ENCODE peak calls at places on chromosomes 13 and 19, in ten cellular contexts. R is GM13976; H is neural crest cell; G is lower lobe of right lung; M is adrenal gland; B is ascending aorta; E is CD8-positive, alpha-beta T cell; C is fibroblast of mammary gland; X is right lobe of liver; F is stomach. K is an unnamed sample.
A peak's percentile ranks its signal among the peaks of the same experiment; 100 is the strongest.

GRCh38 chr13:19759669-19760068 is 23.1 kb downstream of the PSPC1 start:
- DNase-seq in R (no peak), H (no peak), G (no peak), M (no peak), B (no peak), E (no peak), C (peak; percentile 25), X (no peak), F (no peak), K (no peak)

GRCh38 chr19:13039211-13039789 is 44.0 kb downstream of the NFIX start:
- DNase-seq in R (no peak), H (no peak), G (no peak), M (no peak), B (no peak), E (no peak), C (no peak), X (no peak), F (no peak), K (no peak)

GRCh38 chr19:410243-410781 is 1.4 kb upstream of the C2CD4C start:
- DNase-seq in R (no peak), H (no peak), G (no peak), M (no peak), B (peak; percentile 60), E (no peak), C (no peak), X (peak; percentile 69), F (no peak), K (no peak)

GRCh38 chr13:35630551-35631275 is 154.2 kb upstream of the MAB21L1 start:
- DNase-seq in R (peak; percentile 20), H (no peak), G (no peak), M (no peak), B (no peak), E (no peak), C (peak; percentile 74), X (no peak), F (no peak), K (no peak)

GRCh38 chr19:17211547-17212446 is 3.4 kb upstream of the USE1 start:
- DNase-seq in R (no peak), H (no peak), G (no peak), M (no peak), B (no peak), E (no peak), C (no peak), X (no peak), F (no peak), K (no peak)

GRCh38 chr19:1249298-1249989 is 1.1 kb downstream of the MIDN start:
- DNase-seq in R (peak; percentile 96), H (peak; percentile 80), G (peak; percentile 97), M (peak; percentile 96), B (peak; percentile 98), E (peak; percentile 93), C (peak; percentile 94), X (peak; percentile 95), F (peak; percentile 98), K (peak; percentile 98)

GRCh38 chr19:16886305-16886880 is 2.4 kb upstream of the F2RL3 start:
- DNase-seq in R (no peak), H (no peak), G (peak; percentile 84), M (peak; percentile 81), B (no peak), E (no peak), C (peak; percentile 92), X (no peak), F (no peak), K (no peak)

GRCh38 chr19:39342647-39343305 is 555 bp downstream of the SAMD4B start:
- DNase-seq in R (no peak), H (no peak), G (peak; percentile 61), M (peak; percentile 49), B (peak; percentile 67), E (no peak), C (no peak), X (no peak), F (no peak), K (peak; percentile 84)

GRCh38 chr13:49240017-49240416 is 7.7 kb upstream of the CDADC1 start:
- DNase-seq in R (peak; percentile 32), H (no peak), G (no peak), M (no peak), B (no peak), E (no peak), C (peak; percentile 66), X (no peak), F (no peak), K (no peak)

GRCh38 chr13:66994097-66994496 is 236.0 kb downstream of the PCDH9 start:
- DNase-seq in R (peak; percentile 32), H (peak; percentile 69), G (peak; percentile 73), M (peak; percentile 71), B (peak; percentile 80), E (no peak), C (peak; percentile 50), X (peak; percentile 85), F (peak; percentile 61), K (peak; percentile 79)

DNA sequence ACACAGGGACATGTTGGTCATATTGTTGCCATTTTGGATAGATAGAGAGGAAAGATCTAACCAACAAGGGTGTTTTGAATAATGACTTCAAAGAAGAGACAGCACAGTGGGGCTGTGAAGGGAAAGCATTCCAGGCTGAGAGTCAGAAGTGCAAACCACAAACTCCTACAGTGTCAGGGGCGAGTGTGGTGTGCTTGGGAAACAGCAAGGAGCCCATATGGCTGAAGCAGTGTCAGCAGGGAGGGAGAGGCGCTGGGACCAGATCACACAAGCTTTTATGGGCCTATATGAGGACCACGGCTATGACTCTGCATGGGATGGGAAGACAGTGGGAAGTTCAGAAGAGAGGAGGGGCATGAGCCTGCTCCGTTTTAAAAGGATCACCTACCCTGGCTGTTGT is 166.4 kb downstream of the MYO16 start:
- DNase-seq in R (no peak), H (no peak), G (no peak), M (no peak), B (no peak), E (no peak), C (no peak), X (no peak), F (no peak), K (no peak)
- TF ChIP-seq CTCF in R (no peak), H (no peak), G (no peak), M (no peak), B (no peak), E (no peak), C (no peak), X (no peak), F (no peak), K (no peak)

DNA sequence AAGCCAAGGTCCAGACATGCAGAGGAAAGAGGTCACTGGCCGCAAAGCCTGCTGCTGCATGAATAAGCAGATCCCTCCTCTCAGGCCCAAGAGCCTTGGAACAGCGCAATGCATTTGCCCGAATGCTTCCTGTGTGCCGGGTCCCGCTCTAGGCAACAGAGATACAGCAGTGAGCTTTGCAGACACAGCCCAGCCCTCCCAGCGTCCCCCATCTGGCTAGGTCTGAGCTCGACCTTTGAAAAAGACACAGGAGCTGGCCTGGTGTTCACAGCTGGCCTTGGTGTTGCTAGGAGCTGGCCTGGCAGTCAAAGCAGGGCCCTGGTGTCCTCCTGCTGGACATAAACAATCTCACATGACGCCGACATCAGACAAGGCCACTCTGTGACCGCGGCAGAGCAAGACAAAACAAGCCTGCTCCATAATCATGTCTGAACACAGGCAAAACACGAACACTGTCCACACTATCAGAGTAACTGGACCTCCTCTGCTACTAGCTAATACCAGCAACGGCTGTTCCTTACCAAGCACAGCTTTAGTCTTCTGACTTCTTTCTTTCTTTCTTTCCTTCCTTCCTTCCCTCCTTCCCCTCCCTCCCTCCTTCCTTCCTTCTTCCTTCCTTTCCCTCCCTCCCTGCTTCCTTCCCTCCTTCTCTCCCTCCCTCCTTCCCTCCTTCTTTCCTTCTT is 5.7 kb upstream of the PEX11G start:
- DNase-seq in R (no peak), H (peak; percentile 41), G (no peak), M (peak; percentile 88), B (no peak), E (no peak), C (peak; percentile 18), X (peak; percentile 82), F (peak; percentile 32), K (peak; percentile 82)
- TF ChIP-seq CTCF in R (no peak), H (peak; percentile 47), G (peak; percentile 19), M (peak; percentile 67), B (no peak), E (no peak), C (no peak), X (peak; percentile 33), F (no peak), K (no peak)

GRCh38 chr19:4060621-4061177 is 6.0 kb downstream of the ZBTB7A start:
- DNase-seq in R (no peak), H (no peak), G (peak; percentile 47), M (no peak), B (no peak), E (no peak), C (no peak), X (no peak), F (no peak), K (no peak)

GRCh38 chr19:4059931-4060620 is 6.6 kb downstream of the ZBTB7A start:
- DNase-seq in R (peak; percentile 84), H (no peak), G (peak; percentile 75), M (no peak), B (no peak), E (peak; percentile 60), C (peak; percentile 72), X (no peak), F (peak; percentile 73), K (peak; percentile 91)

GRCh38 chr19:4058696-4059492 is 7.8 kb downstream of the ZBTB7A start:
- DNase-seq in R (no peak), H (no peak), G (peak; percentile 59), M (no peak), B (no peak), E (no peak), C (no peak), X (no peak), F (no peak), K (peak; percentile 83)

GRCh38 chr19:4059493-4059880 is 7.2 kb downstream of the ZBTB7A start:
- DNase-seq in R (no peak), H (no peak), G (no peak), M (no peak), B (no peak), E (no peak), C (no peak), X (no peak), F (peak; percentile 70), K (no peak)

DNA sequence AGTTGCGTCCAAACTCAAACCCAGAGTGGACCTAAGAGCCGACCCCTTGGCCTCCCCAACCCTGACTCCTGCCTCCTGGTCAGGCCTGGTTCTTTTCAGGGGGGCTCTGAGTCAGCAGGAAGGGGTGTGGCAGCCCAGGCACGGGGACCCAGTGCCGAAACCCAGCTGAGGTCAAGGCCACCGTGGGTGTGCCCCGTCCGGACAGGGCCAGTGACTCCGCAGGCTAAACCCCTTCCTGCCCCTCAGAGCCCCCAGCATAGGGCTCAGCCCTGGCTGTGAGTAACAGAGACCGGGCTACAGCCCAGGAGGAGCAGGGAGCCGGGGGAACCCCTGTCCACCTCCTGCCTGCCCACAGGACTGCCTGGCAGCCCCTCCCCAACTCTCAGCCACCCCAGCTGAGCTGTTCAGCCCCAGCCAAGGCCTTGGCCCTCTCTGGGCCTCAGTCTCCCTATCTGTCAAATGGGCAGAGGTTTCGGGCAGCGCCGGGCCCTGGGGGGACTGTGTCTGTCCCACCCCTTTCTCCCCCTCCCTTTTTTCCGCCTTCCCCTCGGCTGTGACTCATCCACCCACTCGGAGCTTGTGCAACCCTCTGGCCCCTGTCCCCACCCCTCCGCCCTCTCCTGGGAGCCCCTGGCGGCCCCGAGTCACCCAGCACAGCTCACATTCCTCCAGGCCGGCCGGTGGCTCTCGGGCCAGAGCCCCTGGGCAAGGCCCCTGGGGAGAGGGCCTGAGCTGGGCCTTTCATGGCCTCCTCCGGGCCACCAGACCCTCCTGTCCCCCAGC is 8.6 kb downstream of the ZBTB7A start:
- DNase-seq in R (no peak), H (no peak), G (peak; percentile 92), M (peak; percentile 91), B (peak; percentile 95), E (peak; percentile 40), C (peak; percentile 94), X (peak; percentile 88), F (peak; percentile 81), K (peak; percentile 97)
- TF ChIP-seq CTCF in R (no peak), H (no peak), G (peak; percentile 24), M (no peak), B (no peak), E (no peak), C (peak; percentile 8), X (no peak), F (no peak), K (no peak)

GRCh38 chr19:6963937-6964336 is 57.3 kb downstream of the MBD3L2B start:
- DNase-seq in R (no peak), H (no peak), G (no peak), M (no peak), B (no peak), E (peak; percentile 2), C (no peak), X (no peak), F (no peak), K (no peak)
- TF ChIP-seq CTCF in R (peak; percentile 19), H (peak; percentile 47), G (peak; percentile 56), M (no peak), B (no peak), E (peak; percentile 66), C (peak; percentile 30), X (no peak), F (no peak), K (no peak)

K was measured in kidney.